ENCODE peak calls at places on chromosomes 11 and 22, in seven cellular contexts. One of them, this sample, is unnamed.

GRCh38 chr11:5665746-5666395 is 19.0 kb downstream of the TRIM5 start:
- DNase-seq in ovary: no peak
- DNase-seq in fibroblast of the aortic adventitia: no peak
- DNase-seq in HFFc6: no peak
- DNase-seq in tibial nerve: no peak
- DNase-seq in astrocyte of the cerebellum: no peak
- DNase-seq in CD8-positive, alpha-beta T cell: no peak
- DNase-seq in this sample: no peak

GRCh38 chr22:21951931-21952465 is 650 bp downstream of the PPM1F start:
- DNase-seq in ovary: peak
- DNase-seq in fibroblast of the aortic adventitia: peak
- DNase-seq in HFFc6: peak
- DNase-seq in tibial nerve: no peak
- DNase-seq in astrocyte of the cerebellum: no peak
- DNase-seq in CD8-positive, alpha-beta T cell: peak
- DNase-seq in this sample: peak

GRCh38 chr11:115222863-115223530 is 281.2 kb downstream of the CADM1 start:
- DNase-seq in ovary: no peak
- DNase-seq in fibroblast of the aortic adventitia: no peak
- DNase-seq in HFFc6: no peak
- DNase-seq in tibial nerve: no peak
- DNase-seq in astrocyte of the cerebellum: no peak
- DNase-seq in CD8-positive, alpha-beta T cell: no peak
- DNase-seq in this sample: no peak

GRCh38 chr11:91960770-91961169 is 263.8 kb upstream of the FAT3 start:
- DNase-seq in ovary: no peak
- DNase-seq in fibroblast of the aortic adventitia: no peak
- DNase-seq in HFFc6: no peak
- DNase-seq in tibial nerve: no peak
- DNase-seq in astrocyte of the cerebellum: no peak
- DNase-seq in CD8-positive, alpha-beta T cell: no peak
- DNase-seq in this sample: no peak

GRCh38 chr11:123000721-123001120 is 19.1 kb upstream of the BSX start:
- DNase-seq in ovary: no peak
- DNase-seq in fibroblast of the aortic adventitia: no peak
- DNase-seq in HFFc6: no peak
- DNase-seq in tibial nerve: no peak
- DNase-seq in astrocyte of the cerebellum: no peak
- DNase-seq in CD8-positive, alpha-beta T cell: no peak
- DNase-seq in this sample: peak

GRCh38 chr22:35863432-35863831 is 145.8 kb downstream of the APOL5 start:
- DNase-seq in ovary: no peak
- DNase-seq in fibroblast of the aortic adventitia: no peak
- DNase-seq in HFFc6: no peak
- DNase-seq in tibial nerve: no peak
- DNase-seq in astrocyte of the cerebellum: no peak
- DNase-seq in CD8-positive, alpha-beta T cell: no peak
- DNase-seq in this sample: no peak

GRCh38 chr11:129117595-129118350 is 74.4 kb downstream of the ARHGAP32 start:
- DNase-seq in ovary: no peak
- DNase-seq in fibroblast of the aortic adventitia: peak
- DNase-seq in HFFc6: peak
- DNase-seq in tibial nerve: no peak
- DNase-seq in astrocyte of the cerebellum: peak
- DNase-seq in CD8-positive, alpha-beta T cell: peak
- DNase-seq in this sample: peak

GRCh38 chr11:75319035-75319877 is 32.2 kb downstream of the ARRB1 start:
- DNase-seq in ovary: no peak
- DNase-seq in fibroblast of the aortic adventitia: peak
- DNase-seq in HFFc6: peak
- DNase-seq in tibial nerve: no peak
- DNase-seq in astrocyte of the cerebellum: no peak
- DNase-seq in CD8-positive, alpha-beta T cell: no peak
- DNase-seq in this sample: no peak

GRCh38 chr11:69911310-69912160 is 92.3 kb upstream of the FGF3 start:
- DNase-seq in ovary: peak
- DNase-seq in fibroblast of the aortic adventitia: no peak
- DNase-seq in HFFc6: no peak
- DNase-seq in tibial nerve: no peak
- DNase-seq in astrocyte of the cerebellum: no peak
- DNase-seq in CD8-positive, alpha-beta T cell: no peak
- DNase-seq in this sample: no peak

GRCh38 chr11:75339685-75340409 is 11.6 kb downstream of the ARRB1 start:
- DNase-seq in ovary: no peak
- DNase-seq in fibroblast of the aortic adventitia: no peak
- DNase-seq in HFFc6: no peak
- DNase-seq in tibial nerve: no peak
- DNase-seq in astrocyte of the cerebellum: no peak
- DNase-seq in CD8-positive, alpha-beta T cell: no peak
- DNase-seq in this sample: no peak

GRCh38 chr11:116837231-116838091 is at the start of gene APOA1:
- DNase-seq in ovary: peak
- DNase-seq in fibroblast of the aortic adventitia: peak
- DNase-seq in HFFc6: no peak
- DNase-seq in tibial nerve: no peak
- DNase-seq in astrocyte of the cerebellum: no peak
- DNase-seq in CD8-positive, alpha-beta T cell: no peak
- DNase-seq in this sample: no peak

GRCh38 chr11:36487619-36488018 is 22.5 kb downstream of the TRAF6 start:
- DNase-seq in ovary: no peak
- DNase-seq in fibroblast of the aortic adventitia: no peak
- DNase-seq in HFFc6: no peak
- DNase-seq in tibial nerve: no peak
- DNase-seq in astrocyte of the cerebellum: no peak
- DNase-seq in CD8-positive, alpha-beta T cell: no peak
- DNase-seq in this sample: no peak

GRCh38 chr11:73597340-73597955 is 464 bp downstream of the FAM168A start:
- DNase-seq in ovary: no peak
- DNase-seq in fibroblast of the aortic adventitia: no peak
- DNase-seq in HFFc6: no peak
- DNase-seq in tibial nerve: no peak
- DNase-seq in astrocyte of the cerebellum: no peak
- DNase-seq in CD8-positive, alpha-beta T cell: no peak
- DNase-seq in this sample: no peak

GRCh38 chr11:45264839-45265515 is 21.2 kb downstream of the SYT13 start:
- DNase-seq in ovary: no peak
- DNase-seq in fibroblast of the aortic adventitia: peak
- DNase-seq in HFFc6: peak
- DNase-seq in tibial nerve: no peak
- DNase-seq in astrocyte of the cerebellum: peak
- DNase-seq in CD8-positive, alpha-beta T cell: no peak
- DNase-seq in this sample: peak

GRCh38 chr11:22670803-22671202 is 4.4 kb downstream of the GAS2 start:
- DNase-seq in ovary: no peak
- DNase-seq in fibroblast of the aortic adventitia: peak
- DNase-seq in HFFc6: no peak
- DNase-seq in tibial nerve: no peak
- DNase-seq in astrocyte of the cerebellum: no peak
- DNase-seq in CD8-positive, alpha-beta T cell: no peak
- DNase-seq in this sample: no peak

GRCh38 chr11:62689421-62690183 is at the start of gene LRRN4CL:
- DNase-seq in ovary: peak
- DNase-seq in fibroblast of the aortic adventitia: peak
- DNase-seq in HFFc6: peak
- DNase-seq in tibial nerve: peak
- DNase-seq in astrocyte of the cerebellum: peak
- DNase-seq in CD8-positive, alpha-beta T cell: no peak
- DNase-seq in this sample: peak

GRCh38 chr11:61922539-61922938 is 5.2 kb upstream of the RAB3IL1 start:
- DNase-seq in ovary: peak
- DNase-seq in fibroblast of the aortic adventitia: peak
- DNase-seq in HFFc6: peak
- DNase-seq in tibial nerve: peak
- DNase-seq in astrocyte of the cerebellum: no peak
- DNase-seq in CD8-positive, alpha-beta T cell: no peak
- DNase-seq in this sample: peak

GRCh38 chr11:6617315-6617781 is 1.9 kb downstream of the TPP1 start:
- DNase-seq in ovary: no peak
- DNase-seq in fibroblast of the aortic adventitia: no peak
- DNase-seq in HFFc6: no peak
- DNase-seq in tibial nerve: no peak
- DNase-seq in astrocyte of the cerebellum: no peak
- DNase-seq in CD8-positive, alpha-beta T cell: no peak
- DNase-seq in this sample: no peak

GRCh38 chr11:86719781-86720463 is 47.5 kb upstream of the ME3 start:
- DNase-seq in ovary: no peak
- DNase-seq in fibroblast of the aortic adventitia: peak
- DNase-seq in HFFc6: peak
- DNase-seq in tibial nerve: no peak
- DNase-seq in astrocyte of the cerebellum: peak
- DNase-seq in CD8-positive, alpha-beta T cell: no peak
- DNase-seq in this sample: peak

GRCh38 chr11:64101461-64101860 is 64.5 kb downstream of the MACROD1 start:
- DNase-seq in ovary: no peak
- DNase-seq in fibroblast of the aortic adventitia: no peak
- DNase-seq in HFFc6: no peak
- DNase-seq in tibial nerve: no peak
- DNase-seq in astrocyte of the cerebellum: no peak
- DNase-seq in CD8-positive, alpha-beta T cell: no peak
- DNase-seq in this sample: peak

GRCh38 chr11:6568191-6568918 is 35.1 kb downstream of the RRP8 start:
- DNase-seq in ovary: peak
- DNase-seq in fibroblast of the aortic adventitia: peak
- DNase-seq in HFFc6: peak
- DNase-seq in tibial nerve: no peak
- DNase-seq in astrocyte of the cerebellum: peak
- DNase-seq in CD8-positive, alpha-beta T cell: no peak
- DNase-seq in this sample: peak

GRCh38 chr11:8719260-8720190 is 36.9 kb downstream of the RPL27A start:
- DNase-seq in ovary: no peak
- DNase-seq in fibroblast of the aortic adventitia: peak
- DNase-seq in HFFc6: peak
- DNase-seq in tibial nerve: no peak
- DNase-seq in astrocyte of the cerebellum: no peak
- DNase-seq in CD8-positive, alpha-beta T cell: no peak
- DNase-seq in this sample: peak

GRCh38 chr11:113974741-113975470 is at the start of gene HTR3A:
- DNase-seq in ovary: peak
- DNase-seq in fibroblast of the aortic adventitia: peak
- DNase-seq in HFFc6: no peak
- DNase-seq in tibial nerve: no peak
- DNase-seq in astrocyte of the cerebellum: no peak
- DNase-seq in CD8-positive, alpha-beta T cell: no peak
- DNase-seq in this sample: no peak

GRCh38 chr11:14638561-14638960 is 5.0 kb upstream of the PDE3B start:
- DNase-seq in ovary: no peak
- DNase-seq in fibroblast of the aortic adventitia: no peak
- DNase-seq in HFFc6: no peak
- DNase-seq in tibial nerve: no peak
- DNase-seq in astrocyte of the cerebellum: no peak
- DNase-seq in CD8-positive, alpha-beta T cell: peak
- DNase-seq in this sample: no peak

GRCh38 chr11:47923667-47924066 is 56.7 kb upstream of the PTPRJ start:
- DNase-seq in ovary: no peak
- DNase-seq in fibroblast of the aortic adventitia: peak
- DNase-seq in HFFc6: peak
- DNase-seq in tibial nerve: no peak
- DNase-seq in astrocyte of the cerebellum: no peak
- DNase-seq in CD8-positive, alpha-beta T cell: no peak
- DNase-seq in this sample: peak

GRCh38 chr11:124793466-124794278 is 6.5 kb downstream of the MSANTD2 start:
- DNase-seq in ovary: no peak
- DNase-seq in fibroblast of the aortic adventitia: peak
- DNase-seq in HFFc6: peak
- DNase-seq in tibial nerve: no peak
- DNase-seq in astrocyte of the cerebellum: peak
- DNase-seq in CD8-positive, alpha-beta T cell: peak
- DNase-seq in this sample: peak

GRCh38 chr22:27542602-27543001 is 259.0 kb downstream of the MN1 start:
- DNase-seq in ovary: no peak
- DNase-seq in fibroblast of the aortic adventitia: no peak
- DNase-seq in HFFc6: no peak
- DNase-seq in tibial nerve: no peak
- DNase-seq in astrocyte of the cerebellum: no peak
- DNase-seq in CD8-positive, alpha-beta T cell: no peak
- DNase-seq in this sample: no peak

DNA sequence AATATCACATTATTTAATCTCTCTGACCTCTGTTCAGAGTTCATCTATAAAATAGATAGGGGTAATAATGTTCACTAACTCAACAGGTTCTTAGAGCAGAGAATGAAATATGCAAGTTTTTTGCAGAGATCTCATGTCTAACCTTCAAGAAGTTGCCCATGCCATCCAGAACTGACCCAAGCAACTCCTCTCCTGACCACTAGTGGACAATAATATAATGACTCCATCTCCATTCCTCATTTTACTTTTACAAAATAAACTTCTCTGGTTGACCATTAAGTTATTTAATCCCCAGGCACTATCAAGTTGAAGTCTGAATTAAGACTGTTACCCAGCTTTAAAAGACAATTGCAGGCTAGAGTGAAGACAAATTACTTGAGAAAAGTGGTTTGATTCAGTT is 382.6 kb downstream of the KCNA4 start:
- DNase-seq in ovary: no peak
- DNase-seq in fibroblast of the aortic adventitia: peak
- DNase-seq in HFFc6: no peak
- DNase-seq in tibial nerve: no peak
- DNase-seq in astrocyte of the cerebellum: no peak
- DNase-seq in CD8-positive, alpha-beta T cell: no peak
- DNase-seq in this sample: peak
- TF ChIP-seq CTCF in ovary: no peak
- TF ChIP-seq CTCF in fibroblast of the aortic adventitia: peak
- TF ChIP-seq CTCF in HFFc6: no peak
- TF ChIP-seq CTCF in tibial nerve: no peak
- TF ChIP-seq CTCF in astrocyte of the cerebellum: peak
- TF ChIP-seq CTCF in CD8-positive, alpha-beta T cell: no peak
- TF ChIP-seq CTCF in this sample: peak

GRCh38 chr11:66868726-66869291 is 11.9 kb downstream of the LRFN4 start:
- DNase-seq in ovary: no peak
- DNase-seq in fibroblast of the aortic adventitia: no peak
- DNase-seq in HFFc6: no peak
- DNase-seq in tibial nerve: no peak
- DNase-seq in astrocyte of the cerebellum: no peak
- DNase-seq in CD8-positive, alpha-beta T cell: peak
- DNase-seq in this sample: no peak
- TF ChIP-seq CTCF in ovary: no peak
- TF ChIP-seq CTCF in fibroblast of the aortic adventitia: no peak
- TF ChIP-seq CTCF in HFFc6: peak
- TF ChIP-seq CTCF in tibial nerve: no peak
- TF ChIP-seq CTCF in astrocyte of the cerebellum: no peak
- TF ChIP-seq CTCF in CD8-positive, alpha-beta T cell: peak
- TF ChIP-seq CTCF in this sample: no peak

GRCh38 chr22:29748248-29748893 is 18.4 kb downstream of the ZMAT5 start:
- DNase-seq in ovary: no peak
- DNase-seq in fibroblast of the aortic adventitia: no peak
- DNase-seq in HFFc6: peak
- DNase-seq in tibial nerve: no peak
- DNase-seq in astrocyte of the cerebellum: no peak
- DNase-seq in CD8-positive, alpha-beta T cell: no peak
- DNase-seq in this sample: no peak
- TF ChIP-seq CTCF in ovary: no peak
- TF ChIP-seq CTCF in fibroblast of the aortic adventitia: no peak
- TF ChIP-seq CTCF in HFFc6: no peak
- TF ChIP-seq CTCF in tibial nerve: no peak
- TF ChIP-seq CTCF in astrocyte of the cerebellum: no peak
- TF ChIP-seq CTCF in CD8-positive, alpha-beta T cell: no peak
- TF ChIP-seq CTCF in this sample: no peak

DNA sequence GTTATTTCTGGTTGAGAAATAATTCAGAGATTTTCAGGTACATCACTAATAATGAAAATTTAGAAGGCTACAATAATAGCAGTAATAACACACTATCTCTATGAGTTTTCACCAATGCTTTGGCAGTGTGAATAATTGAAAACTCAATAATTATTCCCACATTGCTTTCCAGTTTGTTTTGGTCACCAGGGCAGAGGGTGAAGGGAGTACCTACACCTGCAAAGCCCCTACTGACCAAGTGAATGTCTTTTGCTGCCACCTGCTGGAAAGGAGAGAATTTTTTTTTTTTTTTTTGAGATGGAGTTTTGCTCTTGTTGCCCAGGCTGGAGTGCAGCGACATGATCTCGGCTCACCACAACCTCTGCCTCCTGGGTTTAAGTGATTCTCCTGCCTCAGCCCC is 3.2 kb downstream of the NELL1 start:
- DNase-seq in ovary: no peak
- DNase-seq in fibroblast of the aortic adventitia: peak
- DNase-seq in HFFc6: no peak
- DNase-seq in tibial nerve: no peak
- DNase-seq in astrocyte of the cerebellum: no peak
- DNase-seq in CD8-positive, alpha-beta T cell: no peak
- DNase-seq in this sample: no peak
- TF ChIP-seq CTCF in ovary: no peak
- TF ChIP-seq CTCF in fibroblast of the aortic adventitia: peak
- TF ChIP-seq CTCF in HFFc6: peak
- TF ChIP-seq CTCF in tibial nerve: no peak
- TF ChIP-seq CTCF in astrocyte of the cerebellum: peak
- TF ChIP-seq CTCF in CD8-positive, alpha-beta T cell: no peak
- TF ChIP-seq CTCF in this sample: peak